ENCODE peak calls at places on chromosomes 6 and 20, in four cellular contexts. Z is esophagus squamous epithelium, S is GM23248, T is left lung. P is an unnamed sample.

GRCh38 chr20:37565134-37565811 is 37.6 kb upstream of the BLCAP start:
- DNase-seq in Z (no peak), S (no peak), T (no peak), P (no peak)

GRCh38 chr6:90131614-90132423 is 164.8 kb downstream of the BACH2 start:
- DNase-seq in Z (no peak), S (peak), T (peak), P (peak)

GRCh38 chr6:715709-716450 is 22.9 kb upstream of the EXOC2 start:
- DNase-seq in Z (no peak), S (no peak), T (no peak), P (no peak)

GRCh38 chr6:169212897-169213813 is 40.5 kb downstream of the THBS2 start:
- DNase-seq in Z (peak), S (peak), T (peak), P (peak)

GRCh38 chr6:31821301-31822037 is 6.1 kb upstream of the HSPA1B start:
- DNase-seq in Z (no peak), S (peak), T (peak), P (peak)

GRCh38 chr20:21981607-21982344 is 276.3 kb downstream of the PAX1 start:
- DNase-seq in Z (no peak), S (peak), T (no peak), P (no peak)

GRCh38 chr20:48676795-48677447 is 150.9 kb downstream of the PREX1 start:
- DNase-seq in Z (no peak), S (no peak), T (no peak), P (no peak)

GRCh38 chr6:39426057-39426592 is 103.6 kb upstream of the KCNK16 start:
- DNase-seq in Z (no peak), S (peak), T (no peak), P (no peak)

GRCh38 chr20:4217349-4217761 is 202.0 kb upstream of the RNF24 start:
- DNase-seq in Z (no peak), S (no peak), T (no peak), P (no peak)

GRCh38 chr6:146357578-146358340 is 185.9 kb upstream of the RAB32 start:
- DNase-seq in Z (no peak), S (peak), T (no peak), P (no peak)

GRCh38 chr6:51934098-51934497 is 153.3 kb downstream of the PKHD1 start:
- DNase-seq in Z (no peak), S (peak), T (no peak), P (no peak)

GRCh38 chr6:104995989-104996617 is 39.2 kb downstream of the LIN28B start:
- DNase-seq in Z (no peak), S (peak), T (no peak), P (no peak)

GRCh38 chr6:129417416-129418086 is 292.4 kb downstream of the ARHGAP18 start:
- DNase-seq in Z (no peak), S (no peak), T (no peak), P (no peak)

GRCh38 chr20:35306931-35307517 is 14.8 kb upstream of the FAM83C start:
- DNase-seq in Z (no peak), S (peak), T (no peak), P (peak)

GRCh38 chr6:41581381-41581991 is 35.3 kb downstream of the FOXP4 start:
- DNase-seq in Z (no peak), S (peak), T (peak), P (peak)

GRCh38 chr6:28816909-28817807 is 106.6 kb downstream of the TRIM27 start:
- DNase-seq in Z (no peak), S (peak), T (no peak), P (no peak)

GRCh38 chr6:31423550-31423949 is 20.2 kb downstream of the MICA start:
- DNase-seq in Z (no peak), S (no peak), T (no peak), P (no peak)

GRCh38 chr6:47532981-47533585 is 55.5 kb downstream of the CD2AP start:
- DNase-seq in Z (no peak), S (no peak), T (no peak), P (no peak)

GRCh38 chr20:33731693-33732165 is at the start of gene ZNF341:
- DNase-seq in Z (peak), S (peak), T (peak), P (peak)

GRCh38 chr6:165864925-165865324 is 201.9 kb upstream of the PDE10A start:
- DNase-seq in Z (no peak), S (no peak), T (no peak), P (no peak)

GRCh38 chr20:33076662-33077398 is 2.6 kb upstream of the BPIFB4 start:
- DNase-seq in Z (no peak), S (peak), T (no peak), P (no peak)

GRCh38 chr6:55678330-55679224 is 99.6 kb upstream of the HMGCLL1 start:
- DNase-seq in Z (no peak), S (no peak), T (no peak), P (no peak)

GRCh38 chr6:18245642-18246041 is 18.7 kb downstream of the DEK start:
- DNase-seq in Z (no peak), S (no peak), T (no peak), P (no peak)

DNA sequence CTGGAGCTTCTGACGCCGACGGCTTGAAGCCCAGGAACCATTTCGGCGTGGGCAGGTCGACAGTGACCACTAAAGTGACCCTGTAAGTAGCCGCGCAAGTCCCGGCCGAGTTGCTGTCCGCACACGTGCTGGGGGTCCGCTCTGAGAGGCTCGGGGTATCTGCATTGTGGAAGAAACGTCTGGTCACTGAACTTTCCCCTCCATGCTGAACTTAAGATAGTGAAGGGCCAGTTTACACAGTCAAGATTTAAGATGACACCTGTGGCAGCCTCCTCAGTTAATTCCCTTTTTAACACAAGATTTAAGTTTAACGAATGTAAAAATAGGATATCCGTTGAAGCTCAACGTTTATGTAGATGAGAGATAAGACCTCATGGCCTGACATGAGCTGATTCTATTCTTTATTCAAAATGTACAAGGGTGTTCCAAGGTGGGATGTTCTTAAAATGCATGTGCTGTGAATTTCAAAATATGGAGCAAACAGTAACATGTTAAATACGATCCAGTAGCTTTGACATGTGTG is 116.3 kb downstream of the RTN4IP1 start:
- DNase-seq in Z (no peak), S (no peak), T (peak), P (no peak)
- H3K27ac ChIP-seq in Z (peak), S (no peak), T (peak), P (no peak)

GRCh38 chr6:35215665-35216411 is 2.1 kb downstream of the SCUBE3 start:
- DNase-seq in Z (no peak), S (peak), T (no peak), P (no peak)

GRCh38 chr6:35216412-35216732 is 2.6 kb downstream of the SCUBE3 start:
- DNase-seq in Z (no peak), S (no peak), T (no peak), P (no peak)

GRCh38 chr6:35218456-35218855 is 4.7 kb downstream of the SCUBE3 start:
- DNase-seq in Z (no peak), S (no peak), T (no peak), P (no peak)

GRCh38 chr6:35218021-35218420 is 4.3 kb downstream of the SCUBE3 start:
- DNase-seq in Z (no peak), S (peak), T (no peak), P (no peak)

GRCh38 chr6:35216832-35217811 is 3.4 kb downstream of the SCUBE3 start:
- DNase-seq in Z (no peak), S (no peak), T (no peak), P (no peak)
- H3K27ac ChIP-seq in Z (no peak), S (peak), T (no peak), P (no peak)

DNA sequence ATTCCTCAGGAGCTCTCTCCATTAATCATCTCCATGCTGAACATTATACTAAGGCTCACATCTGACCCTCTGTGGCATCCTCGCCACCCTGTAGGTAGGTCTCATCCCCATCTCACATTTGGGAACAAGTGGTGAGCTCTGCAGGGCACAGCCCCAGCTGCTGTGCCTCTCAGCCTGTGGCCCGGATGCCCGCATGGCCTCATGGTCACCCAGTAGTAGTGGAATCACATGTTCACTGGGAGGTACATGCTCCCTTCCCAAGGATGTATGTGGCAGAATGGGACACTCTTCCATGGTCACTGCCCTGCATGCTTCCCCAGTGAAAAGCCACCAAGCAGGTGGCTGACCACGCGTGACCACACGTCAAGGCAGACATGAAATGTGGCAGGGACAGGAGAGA is 26.3 kb upstream of the APMAP start:
- DNase-seq in Z (no peak), S (no peak), T (peak), P (no peak)
- H3K27ac ChIP-seq in Z (no peak), S (no peak), T (no peak), P (no peak)

GRCh38 chr20:46990811-46991567 is 96.3 kb downstream of the EYA2 start:
- DNase-seq in Z (no peak), S (no peak), T (no peak), P (no peak)
- H3K27ac ChIP-seq in Z (peak), S (no peak), T (no peak), P (no peak)